ENCODE peak calls at places on chromosomes 3 and 15, in four cellular contexts. I is IMR-90, T is GM12878, L is K562. V is an unnamed sample.

GRCh38 chr15:58378241-58379085 is 53.3 kb upstream of the LIPC start:
- DNase-seq in I (peak), T (no peak), L (no peak), V (no peak)

GRCh38 chr3:120557115-120557514 is 39.0 kb upstream of the NDUFB4 start:
- DNase-seq in I (no peak), T (no peak), L (no peak), V (no peak)

GRCh38 chr3:27216955-27217552 is 152.1 kb downstream of the NEK10 start:
- DNase-seq in I (peak), T (no peak), L (no peak), V (peak)

GRCh38 chr3:62134061-62134496 is 239.3 kb downstream of the FEZF2 start:
- DNase-seq in I (peak), T (no peak), L (no peak), V (peak)

GRCh38 chr3:37279226-37279625 is 104.8 kb upstream of the LRRFIP2 start:
- DNase-seq in I (peak), T (no peak), L (no peak), V (no peak)

GRCh38 chr3:49132437-49133225 is at the start of gene LAMB2:
- DNase-seq in I (peak), T (no peak), L (peak), V (peak)

GRCh38 chr3:184262166-184262926 is 993 bp upstream of the CAMK2N2 start:
- DNase-seq in I (peak), T (no peak), L (no peak), V (peak)

GRCh38 chr15:75817151-75817935 is 25.9 kb upstream of the UBE2Q2 start:
- DNase-seq in I (no peak), T (no peak), L (no peak), V (no peak)

GRCh38 chr15:48061588-48061987 is 59.2 kb upstream of the SLC24A5 start:
- DNase-seq in I (no peak), T (no peak), L (no peak), V (no peak)

GRCh38 chr3:55077726-55078125 is 149.9 kb upstream of the LRTM1 start:
- DNase-seq in I (no peak), T (no peak), L (no peak), V (no peak)

GRCh38 chr3:144114767-144115166 is 143.1 kb downstream of the DIPK2A start:
- DNase-seq in I (peak), T (no peak), L (peak), V (no peak)

DNA sequence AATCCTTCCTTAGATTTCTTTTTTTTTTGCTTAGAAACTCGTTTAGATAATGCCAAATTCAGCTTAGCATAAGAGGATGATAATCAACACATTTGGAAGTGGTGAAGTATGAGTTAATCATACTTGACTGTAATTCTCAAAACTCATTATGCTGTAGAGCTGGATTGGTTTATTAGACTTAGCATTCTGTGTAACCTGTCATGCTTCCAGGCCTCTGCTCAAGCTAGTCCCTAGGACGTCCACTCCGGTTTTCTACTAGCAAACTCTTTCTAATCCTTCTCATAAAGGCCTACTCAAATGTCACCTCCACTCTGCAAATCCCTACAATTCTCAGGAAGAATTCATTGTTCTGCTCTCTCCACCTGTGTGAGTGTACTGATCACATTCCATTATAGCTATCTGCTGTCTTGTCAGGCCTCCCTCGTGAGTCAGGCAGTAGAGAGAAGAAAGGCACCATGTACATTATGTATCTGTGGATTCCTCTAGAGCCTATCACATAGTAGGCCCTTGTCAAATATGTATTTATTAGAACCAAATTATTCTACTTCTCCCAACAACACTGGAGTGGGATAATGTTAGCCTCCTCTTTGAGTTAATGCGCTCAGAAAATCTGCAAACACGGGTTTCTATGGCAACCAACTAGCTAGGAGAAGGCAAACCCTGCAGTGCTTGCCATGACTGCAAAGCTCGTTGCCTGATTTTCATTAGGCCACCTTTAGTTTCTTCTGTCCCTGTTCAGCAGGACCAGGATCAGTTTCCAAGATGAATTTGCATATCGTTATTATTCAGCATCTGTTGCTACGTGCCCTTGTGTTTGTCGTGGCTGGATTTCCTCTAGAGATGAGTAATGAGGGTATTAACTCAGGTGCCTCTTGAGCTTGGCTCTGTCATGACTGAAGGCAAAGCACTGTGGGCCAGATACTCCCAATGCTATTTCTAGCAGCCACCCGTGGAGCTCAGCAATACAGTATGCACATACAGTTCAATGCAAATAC is 30.7 kb downstream of the ATP13A5 start:
- DNase-seq in I (no peak), T (no peak), L (no peak), V (no peak)
- TF ChIP-seq FOS in I (no peak), T (no peak), L (no peak), V (no peak)

GRCh38 chr3:42751609-42752008 is 21.4 kb downstream of the CCDC13 start:
- DNase-seq in I (no peak), T (no peak), L (no peak), V (no peak)

GRCh38 chr3:42753757-42754156 is 19.3 kb downstream of the CCDC13 start:
- DNase-seq in I (no peak), T (no peak), L (no peak), V (no peak)

GRCh38 chr3:42750834-42751233 is 22.2 kb downstream of the CCDC13 start:
- DNase-seq in I (no peak), T (no peak), L (no peak), V (no peak)

GRCh38 chr3:42752961-42753360 is 20.1 kb downstream of the CCDC13 start:
- DNase-seq in I (no peak), T (no peak), L (no peak), V (no peak)

GRCh38 chr3:42752441-42752840 is 20.6 kb downstream of the CCDC13 start:
- DNase-seq in I (no peak), T (no peak), L (no peak), V (no peak)
- TF ChIP-seq FOS in I (no peak), T (no peak), L (no peak), V (no peak)

GRCh38 chr15:43095243-43095642 is 10.6 kb downstream of the UBR1 start:
- DNase-seq in I (peak), T (no peak), L (peak), V (no peak)

GRCh38 chr15:43099105-43099845 is 6.6 kb downstream of the UBR1 start:
- DNase-seq in I (no peak), T (no peak), L (no peak), V (no peak)

GRCh38 chr15:43094416-43095039 is 11.3 kb downstream of the UBR1 start:
- DNase-seq in I (no peak), T (no peak), L (peak), V (no peak)

GRCh38 chr15:43095708-43096347 is 10.0 kb downstream of the UBR1 start:
- DNase-seq in I (peak), T (no peak), L (no peak), V (no peak)

GRCh38 chr15:43096411-43096810 is 9.4 kb downstream of the UBR1 start:
- DNase-seq in I (peak), T (no peak), L (no peak), V (no peak)
- TF ChIP-seq FOS in I (no peak), T (no peak), L (no peak), V (no peak)

DNA sequence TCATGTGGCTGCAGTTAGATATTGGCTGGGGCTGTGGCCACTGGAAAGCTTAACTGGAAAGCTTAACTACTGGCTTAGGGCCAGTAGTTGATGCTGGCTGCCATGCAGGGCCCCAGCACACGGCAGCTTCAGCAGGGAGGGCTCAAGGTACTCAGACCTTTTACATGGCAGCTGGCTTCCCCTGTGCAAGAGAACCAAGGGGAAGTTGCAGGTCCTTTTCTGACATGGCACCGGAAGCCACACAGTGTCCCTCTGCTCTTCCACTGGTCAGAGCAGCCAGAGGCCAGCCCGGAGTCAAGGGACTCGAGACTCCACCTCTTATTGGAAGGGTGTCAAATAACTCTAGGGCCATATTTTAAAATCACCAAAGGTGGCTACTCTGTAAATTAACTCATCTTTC is 24.5 kb downstream of the CCR9 start:
- DNase-seq in I (no peak), T (no peak), L (no peak), V (no peak)
- TF ChIP-seq FOS in I (no peak), T (no peak), L (no peak), V (no peak)

DNA sequence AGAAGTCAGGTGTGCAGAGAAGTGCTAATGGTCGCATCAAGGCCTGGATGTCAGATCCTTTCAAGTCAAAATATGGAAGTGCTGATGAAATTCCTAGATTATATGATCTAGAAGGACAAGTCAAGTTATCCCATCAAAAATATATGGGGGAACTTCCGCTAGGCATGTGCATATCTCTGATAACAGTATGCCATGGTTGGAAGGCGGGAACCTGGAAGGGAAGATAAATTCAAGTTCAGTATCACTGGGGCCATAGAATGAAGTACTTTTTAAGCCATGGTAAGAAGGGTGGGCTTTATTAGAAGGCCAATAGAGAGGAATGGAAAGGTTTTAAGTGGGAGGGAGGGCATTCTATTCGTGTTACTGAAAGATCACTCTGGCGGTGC is 38.3 kb downstream of the MITF start:
- DNase-seq in I (no peak), T (no peak), L (no peak), V (no peak)
- TF ChIP-seq FOS in I (no peak), T (no peak), L (no peak), V (no peak)

DNA sequence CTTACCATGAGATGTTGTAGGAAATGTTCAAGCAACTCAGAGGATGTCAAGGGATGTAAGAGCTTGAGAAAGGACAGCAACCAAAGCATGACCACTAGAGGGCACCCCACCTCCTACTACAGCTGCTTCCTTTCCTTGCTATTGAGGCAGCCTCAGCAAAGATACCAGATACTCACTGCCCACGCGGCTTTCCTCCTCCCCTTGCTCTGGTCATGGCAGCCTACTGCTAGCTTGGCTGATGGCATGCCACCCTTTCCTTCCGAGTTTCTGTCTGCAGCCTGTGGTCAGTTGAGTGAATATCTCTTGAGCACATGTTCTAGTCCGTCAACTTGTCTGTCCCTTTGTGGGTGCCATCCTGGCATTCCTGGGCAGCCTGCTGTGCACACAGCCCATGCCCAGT is 4.4 kb upstream of the CXCR6 start:
- DNase-seq in I (peak), T (peak), L (peak), V (peak)
- TF ChIP-seq FOS in I (no peak), T (no peak), L (no peak), V (no peak)

GRCh38 chr3:151307583-151307982 is 9.0 kb downstream of the GPR87 start:
- DNase-seq in I (no peak), T (no peak), L (no peak), V (no peak)

GRCh38 chr3:151305778-151306157 is 10.9 kb downstream of the GPR87 start:
- DNase-seq in I (peak), T (no peak), L (no peak), V (no peak)

GRCh38 chr3:151307131-151307530 is 9.5 kb downstream of the GPR87 start:
- DNase-seq in I (no peak), T (no peak), L (no peak), V (no peak)

GRCh38 chr3:151306168-151306810 is 10.3 kb downstream of the GPR87 start:
- DNase-seq in I (no peak), T (no peak), L (no peak), V (no peak)

GRCh38 chr3:151305081-151305777 is 11.4 kb downstream of the GPR87 start:
- DNase-seq in I (peak), T (no peak), L (no peak), V (no peak)
- TF ChIP-seq FOS in I (peak), T (no peak), L (no peak), V (no peak)

DNA sequence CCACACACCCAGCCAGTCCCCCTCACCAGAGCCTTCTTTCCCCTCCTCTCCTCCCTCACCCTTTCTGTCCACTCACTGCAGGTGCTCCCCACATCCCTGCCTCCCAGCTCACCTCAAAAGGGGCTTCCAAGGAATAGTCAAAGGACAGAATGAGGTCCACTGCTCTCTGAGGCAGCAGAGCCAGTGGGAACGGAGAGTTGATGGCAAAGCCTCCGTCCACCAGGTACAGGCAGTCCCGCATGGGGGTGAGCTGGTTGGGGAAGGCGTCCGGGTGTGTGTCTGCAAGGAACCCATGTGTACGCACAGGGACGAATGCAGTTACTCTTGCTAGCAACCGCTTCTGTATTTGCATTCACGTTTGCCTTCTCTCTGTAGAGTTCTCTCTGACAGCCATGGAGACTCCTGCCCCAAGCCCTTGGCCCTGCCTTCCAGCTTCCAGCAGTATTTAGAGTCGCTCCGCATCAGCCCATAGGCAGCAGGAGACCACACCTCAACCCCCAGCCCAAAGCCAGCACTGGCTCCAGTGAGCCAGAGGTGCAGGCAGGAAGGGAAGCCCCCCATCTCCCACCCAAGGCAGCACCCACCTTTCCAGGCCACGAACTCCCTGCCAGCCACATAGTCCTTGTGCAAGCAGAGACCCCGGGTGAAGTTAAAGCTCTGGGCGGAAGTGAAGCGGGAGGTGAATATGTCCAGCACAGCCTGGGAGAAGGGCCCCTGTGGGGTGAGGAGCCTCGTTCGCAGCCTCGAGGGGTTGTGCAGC is 12.4 kb downstream of the PLA2G4F start:
- DNase-seq in I (no peak), T (no peak), L (no peak), V (no peak)
- TF ChIP-seq FOS in I (no peak), T (no peak), L (no peak), V (no peak)

GRCh38 chr15:28948036-28948435 is 62.3 kb downstream of the APBA2 start:
- DNase-seq in I (no peak), T (no peak), L (no peak), V (no peak)
- TF ChIP-seq FOS in I (no peak), T (no peak), L (no peak), V (no peak)